ENCODE peak calls at places on chromosomes 3 and 15, in four cellular contexts. W is HT1080; Z is NCI-H2081; Q is activated CD4-positive, CD25-positive, alpha-beta regulatory T cell treated with anti-CD3 and anti-CD28 coated beads, Interleukin-2, amount 50 U/mL, for 16 hours. N is an unnamed sample.

GRCh38 chr3:3085782-3086181 is 24.4 kb downstream of the IL5RA start:
- DNase-seq in W (no peak), Z (no peak), Q (no peak), N (no peak)

GRCh38 chr3:30421261-30421660 is 185.1 kb upstream of the TGFBR2 start:
- DNase-seq in Q (no peak), Z (no peak), W (no peak), N (no peak)

GRCh38 chr3:197253243-197253947 is 45.0 kb downstream of the DLG1 start:
- DNase-seq in Q (no peak), W (no peak), Z (no peak), N (no peak)

GRCh38 chr15:87120555-87120954 is 1040.9 kb downstream of the AGBL1 start:
- DNase-seq in Z (no peak), Q (no peak), W (no peak), N (no peak)

GRCh38 chr15:88241461-88241860 is 15.1 kb downstream of the NTRK3 start:
- DNase-seq in Q (no peak), W (no peak), Z (no peak), N (no peak)

GRCh38 chr3:171459130-171459941 is 869 bp downstream of the TNIK start:
- DNase-seq in W (peak), Z (peak), Q (peak), N (peak)

GRCh38 chr3:38497026-38497425 is 886 bp downstream of the EXOG start:
- DNase-seq in W (no peak), Z (no peak), Q (no peak), N (no peak)

GRCh38 chr3:98971183-98971681 is 69.7 kb upstream of the DCBLD2 start:
- DNase-seq in Q (no peak), Z (no peak), W (peak), N (no peak)

GRCh38 chr15:75925440-75925839 is 21.8 kb downstream of the FBXO22 start:
- DNase-seq in Q (no peak), W (no peak), Z (no peak), N (no peak)

GRCh38 chr3:147619925-147620580 is 210.9 kb downstream of the ZIC1 start:
- DNase-seq in W (no peak), Q (no peak), Z (no peak), N (no peak)

GRCh38 chr15:90228960-90229359 is 4.8 kb downstream of the CIB1 start:
- DNase-seq in W (no peak), Z (no peak), Q (no peak), N (no peak)

GRCh38 chr3:109336272-109336957 is 931 bp downstream of the DPPA4 start:
- DNase-seq in W (no peak), Z (no peak), Q (no peak), N (no peak)

N was measured in K562.